ENCODE peak calls at places on chromosomes 7 and 10, in seven cellular contexts. One of them, this sample, is unnamed.

GRCh38 chr7:98252655-98253054 is 623 bp upstream of the TECPR1 start:
- DNase-seq in HepG2: no peak
- DNase-seq in GM12878: no peak
- DNase-seq in K562: no peak
- DNase-seq in GM12891: no peak
- DNase-seq in SK-N-SH: no peak
- DNase-seq in H1: no peak
- DNase-seq in this sample: no peak

GRCh38 chr7:76358053-76358477 is 726 bp downstream of the YWHAG start:
- DNase-seq in HepG2: no peak
- DNase-seq in GM12878: no peak
- DNase-seq in K562: no peak
- DNase-seq in GM12891: no peak
- DNase-seq in SK-N-SH: peak; percentile 74
- DNase-seq in H1: no peak
- DNase-seq in this sample: no peak

GRCh38 chr7:24737281-24737680 is 20.0 kb downstream of the GSDME start:
- DNase-seq in HepG2: no peak
- DNase-seq in GM12878: no peak
- DNase-seq in K562: no peak
- DNase-seq in GM12891: no peak
- DNase-seq in SK-N-SH: no peak
- DNase-seq in H1: no peak
- DNase-seq in this sample: no peak

GRCh38 chr10:113093188-113094113 is 143.4 kb downstream of the TCF7L2 start:
- DNase-seq in HepG2: peak; percentile 88
- DNase-seq in GM12878: peak; percentile 8
- DNase-seq in K562: no peak
- DNase-seq in GM12891: no peak
- DNase-seq in SK-N-SH: no peak
- DNase-seq in H1: no peak
- DNase-seq in this sample: no peak

GRCh38 chr10:86356306-86356705 is 10.3 kb downstream of the GRID1 start:
- DNase-seq in HepG2: no peak
- DNase-seq in GM12878: no peak
- DNase-seq in K562: no peak
- DNase-seq in GM12891: no peak
- DNase-seq in SK-N-SH: no peak
- DNase-seq in H1: no peak
- DNase-seq in this sample: no peak

GRCh38 chr7:140596751-140597424 is 43.7 kb downstream of the DENND2A start:
- DNase-seq in HepG2: no peak
- DNase-seq in GM12878: no peak
- DNase-seq in K562: no peak
- DNase-seq in GM12891: no peak
- DNase-seq in SK-N-SH: no peak
- DNase-seq in H1: no peak
- DNase-seq in this sample: no peak

GRCh38 chr10:89479255-89479654 is 56.1 kb downstream of the SLC16A12 start:
- DNase-seq in HepG2: no peak
- DNase-seq in GM12878: no peak
- DNase-seq in K562: no peak
- DNase-seq in GM12891: no peak
- DNase-seq in SK-N-SH: no peak
- DNase-seq in H1: no peak
- DNase-seq in this sample: no peak

GRCh38 chr10:44575601-44576380 is 190.9 kb upstream of the CXCL12 start:
- DNase-seq in HepG2: no peak
- DNase-seq in GM12878: no peak
- DNase-seq in K562: no peak
- DNase-seq in GM12891: no peak
- DNase-seq in SK-N-SH: no peak
- DNase-seq in H1: no peak
- DNase-seq in this sample: no peak

GRCh38 chr10:99658622-99659030 is 683 bp upstream of the ENTPD7 start:
- DNase-seq in HepG2: peak; percentile 39
- DNase-seq in GM12878: no peak
- DNase-seq in K562: peak; percentile 27
- DNase-seq in GM12891: no peak
- DNase-seq in SK-N-SH: peak; percentile 31
- DNase-seq in H1: peak; percentile 50
- DNase-seq in this sample: no peak

GRCh38 chr7:2521952-2522591 is 2.5 kb downstream of the LFNG start:
- DNase-seq in HepG2: no peak
- DNase-seq in GM12878: no peak
- DNase-seq in K562: no peak
- DNase-seq in GM12891: no peak
- DNase-seq in SK-N-SH: no peak
- DNase-seq in H1: no peak
- DNase-seq in this sample: no peak

GRCh38 chr10:31927597-31928530 is 767 bp downstream of the ARHGAP12 start:
- DNase-seq in HepG2: peak; percentile 74
- DNase-seq in GM12878: no peak
- DNase-seq in K562: peak; percentile 57
- DNase-seq in GM12891: peak; percentile 22
- DNase-seq in SK-N-SH: peak; percentile 84
- DNase-seq in H1: peak; percentile 71
- DNase-seq in this sample: peak; percentile 31

GRCh38 chr10:28241766-28242399 is 61.0 kb downstream of the MPP7 start:
- DNase-seq in HepG2: peak; percentile 53
- DNase-seq in GM12878: peak; percentile 2
- DNase-seq in K562: peak; percentile 41
- DNase-seq in GM12891: peak; percentile 6
- DNase-seq in SK-N-SH: peak; percentile 40
- DNase-seq in H1: no peak
- DNase-seq in this sample: no peak

GRCh38 chr7:131111081-131111576 is 216.5 kb upstream of the MKLN1 start:
- DNase-seq in HepG2: no peak
- DNase-seq in GM12878: no peak
- DNase-seq in K562: no peak
- DNase-seq in GM12891: no peak
- DNase-seq in SK-N-SH: peak; percentile 34
- DNase-seq in H1: no peak
- DNase-seq in this sample: no peak

GRCh38 chr10:137031-137430 is 1.8 kb downstream of the ZMYND11 start:
- DNase-seq in HepG2: peak; percentile 67
- DNase-seq in GM12878: no peak
- DNase-seq in K562: peak; percentile 61
- DNase-seq in GM12891: peak; percentile 15
- DNase-seq in SK-N-SH: peak; percentile 41
- DNase-seq in H1: peak; percentile 57
- DNase-seq in this sample: peak; percentile 29

GRCh38 chr10:134205-134742 is 981 bp upstream of the ZMYND11 start:
- DNase-seq in HepG2: no peak
- DNase-seq in GM12878: no peak
- DNase-seq in K562: no peak
- DNase-seq in GM12891: peak; percentile 12
- DNase-seq in SK-N-SH: no peak
- DNase-seq in H1: no peak
- DNase-seq in this sample: no peak

GRCh38 chr10:136465-136762 is 1.2 kb downstream of the ZMYND11 start:
- DNase-seq in HepG2: no peak
- DNase-seq in GM12878: no peak
- DNase-seq in K562: no peak
- DNase-seq in GM12891: no peak
- DNase-seq in SK-N-SH: no peak
- DNase-seq in H1: no peak
- DNase-seq in this sample: no peak

GRCh38 chr10:134743-135600 is at the start of gene ZMYND11:
- DNase-seq in HepG2: no peak
- DNase-seq in GM12878: no peak
- DNase-seq in K562: peak; percentile 83
- DNase-seq in GM12891: peak; percentile 68
- DNase-seq in SK-N-SH: peak; percentile 93
- DNase-seq in H1: peak; percentile 68
- DNase-seq in this sample: peak; percentile 60

DNA sequence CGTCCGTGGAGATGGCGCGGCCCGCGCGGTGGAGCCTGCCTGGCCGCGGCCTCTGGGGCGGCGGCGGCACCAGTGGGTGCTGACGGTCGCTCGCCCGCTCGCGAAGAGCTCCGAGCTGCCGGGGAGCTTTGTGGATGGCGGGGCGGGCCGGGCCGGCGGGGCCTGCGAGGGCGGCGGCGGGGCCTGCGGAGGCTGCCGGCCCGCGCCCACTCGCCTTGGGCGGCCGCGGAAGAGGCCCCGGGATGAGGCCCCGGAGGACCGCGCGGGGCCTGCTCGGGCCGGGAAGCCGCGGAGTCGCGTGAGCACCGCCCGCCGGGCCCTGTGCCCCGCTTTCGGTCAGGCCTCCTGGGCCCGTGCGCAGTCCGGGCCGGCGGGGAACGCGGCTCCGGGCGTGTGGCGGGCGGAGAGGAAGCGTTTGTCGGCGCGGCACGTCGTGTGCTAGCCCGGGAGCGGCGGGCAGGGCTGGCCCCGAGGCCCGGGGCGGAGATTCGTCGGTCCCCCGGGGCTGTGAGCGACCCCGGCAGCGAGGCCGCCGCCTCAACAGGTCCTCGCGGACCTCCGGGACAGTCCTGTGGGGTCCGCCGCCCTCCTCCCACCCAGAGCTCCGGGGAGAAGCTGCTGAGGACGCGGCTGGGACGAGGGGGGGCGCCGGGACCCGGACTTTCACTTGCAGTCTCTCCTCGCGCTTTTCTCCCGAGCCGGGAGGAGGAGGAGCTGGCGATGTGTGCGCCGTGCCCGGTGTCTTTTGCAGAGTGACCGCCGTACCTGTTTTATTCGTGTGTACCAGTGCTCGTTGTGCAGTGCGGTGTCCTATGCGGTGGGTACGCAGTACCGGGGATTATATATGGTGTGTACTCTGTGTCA is 578 bp downstream of the ZMYND11 start:
- DNase-seq in HepG2: peak; percentile 25
- DNase-seq in GM12878: no peak
- DNase-seq in K562: peak; percentile 43
- DNase-seq in GM12891: peak; percentile 41
- DNase-seq in SK-N-SH: peak; percentile 75
- DNase-seq in H1: peak; percentile 73
- DNase-seq in this sample: peak; percentile 50
- TF ChIP-seq TAF1 in HepG2: peak; percentile 49
- TF ChIP-seq TAF1 in GM12878: peak; percentile 40
- TF ChIP-seq TAF1 in K562: peak; percentile 18
- TF ChIP-seq TAF1 in GM12891: no peak
- TF ChIP-seq TAF1 in SK-N-SH: no peak
- TF ChIP-seq TAF1 in H1: peak; percentile 30
- TF ChIP-seq TAF1 in this sample: peak; percentile 62

DNA sequence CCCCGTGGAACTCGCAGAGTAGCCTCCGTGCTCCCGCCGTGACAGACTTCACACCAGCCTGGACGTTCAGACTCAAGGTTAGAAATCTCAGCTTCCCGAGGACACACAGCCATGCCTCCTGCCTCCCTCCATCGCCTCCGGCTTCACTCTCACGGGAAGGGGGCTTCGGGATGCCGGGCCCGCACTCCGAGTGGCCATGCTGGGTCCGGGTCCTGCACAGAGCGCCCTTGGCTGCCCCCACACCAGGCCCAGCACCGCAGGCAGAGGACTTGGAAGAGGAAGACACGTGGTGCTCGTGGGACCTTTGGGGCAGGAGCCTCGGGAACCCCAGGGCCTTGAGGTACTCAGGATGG is 89.8 kb downstream of the PDGFA start:
- DNase-seq in HepG2: no peak
- DNase-seq in GM12878: no peak
- DNase-seq in K562: no peak
- DNase-seq in GM12891: no peak
- DNase-seq in SK-N-SH: no peak
- DNase-seq in H1: no peak
- DNase-seq in this sample: no peak
- TF ChIP-seq POLR2AphosphoS5 in HepG2: no peak
- TF ChIP-seq POLR2AphosphoS5 in GM12878: no peak
- TF ChIP-seq POLR2AphosphoS5 in K562: no peak
- TF ChIP-seq POLR2AphosphoS5 in GM12891: no peak
- TF ChIP-seq POLR2AphosphoS5 in SK-N-SH: no peak
- TF ChIP-seq POLR2AphosphoS5 in H1: no peak
- TF ChIP-seq POLR2AphosphoS5 in this sample: no peak

DNA sequence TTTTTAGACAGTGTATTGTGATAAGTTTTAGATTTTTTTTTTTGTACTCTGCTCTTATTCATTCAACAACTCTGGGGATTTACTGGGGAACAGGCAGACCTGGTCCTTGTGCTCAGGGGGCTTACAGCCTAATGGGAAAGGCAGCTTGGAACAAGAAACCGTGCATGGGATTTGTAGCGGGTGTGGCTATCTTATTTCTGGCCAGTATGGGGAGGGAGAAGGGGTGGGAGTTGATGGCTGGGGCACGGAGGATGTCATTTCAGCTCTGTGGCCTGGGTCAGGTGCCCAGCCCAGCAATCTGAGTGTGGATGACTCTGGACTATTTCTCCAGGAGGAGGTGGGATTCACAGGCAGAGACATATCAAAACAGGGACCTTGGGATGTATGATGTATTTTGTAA is 47.0 kb downstream of the GRK5 start:
- DNase-seq in HepG2: no peak
- DNase-seq in GM12878: no peak
- DNase-seq in K562: no peak
- DNase-seq in GM12891: no peak
- DNase-seq in SK-N-SH: no peak
- DNase-seq in H1: no peak
- DNase-seq in this sample: no peak
- TF ChIP-seq TAF1 in HepG2: no peak
- TF ChIP-seq TAF1 in GM12878: no peak
- TF ChIP-seq TAF1 in K562: no peak
- TF ChIP-seq TAF1 in GM12891: no peak
- TF ChIP-seq TAF1 in SK-N-SH: no peak
- TF ChIP-seq TAF1 in H1: no peak
- TF ChIP-seq TAF1 in this sample: no peak

GRCh38 chr7:9874182-9874581 is 1099.5 kb upstream of the PHF14 start:
- DNase-seq in HepG2: no peak
- DNase-seq in GM12878: no peak
- DNase-seq in K562: no peak
- DNase-seq in GM12891: no peak
- DNase-seq in SK-N-SH: no peak
- DNase-seq in H1: no peak
- DNase-seq in this sample: no peak
- TF ChIP-seq POLR2AphosphoS5 in HepG2: no peak
- TF ChIP-seq POLR2AphosphoS5 in GM12878: no peak
- TF ChIP-seq POLR2AphosphoS5 in K562: no peak
- TF ChIP-seq POLR2AphosphoS5 in GM12891: no peak
- TF ChIP-seq POLR2AphosphoS5 in SK-N-SH: no peak
- TF ChIP-seq POLR2AphosphoS5 in H1: no peak
- TF ChIP-seq POLR2AphosphoS5 in this sample: no peak